ENCODE peak calls at places on chromosomes 1 and 21, in nine cellular contexts. E is GM23248, L is heart right ventricle, C is lower lobe of right lung, I is psoas muscle, K is PC-9, D is left lung, X is hepatocyte, N is colonic mucosa. A is an unnamed sample.

GRCh38 chr1:205171369-205171768 is 40.1 kb downstream of the DSTYK start:
- DNase-seq in E (no peak), L (no peak), C (no peak), I (no peak), K (no peak), D (no peak), X (no peak), N (no peak), A (no peak)

GRCh38 chr1:231636157-231636556 is 9.6 kb downstream of the DISC1 start:
- DNase-seq in E (peak; percentile 73), L (no peak), C (no peak), I (no peak), K (no peak), D (no peak), X (peak; percentile 28), N (no peak), A (no peak)

GRCh38 chr21:44710756-44711326 is 531 bp downstream of the TSPEAR start:
- DNase-seq in E (no peak), L (no peak), C (no peak), I (no peak), K (no peak), D (peak; percentile 60), X (peak; percentile 62), N (no peak), A (no peak)

GRCh38 chr1:205358579-205358978 is 1.9 kb upstream of the KLHDC8A start:
- DNase-seq in E (no peak), L (no peak), C (no peak), I (no peak), K (no peak), D (no peak), X (no peak), N (no peak), A (no peak)

GRCh38 chr1:204775546-204775945 is 90.0 kb upstream of the LRRN2 start:
- DNase-seq in E (no peak), L (no peak), C (no peak), I (no peak), K (no peak), D (no peak), X (no peak), N (no peak), A (no peak)

GRCh38 chr1:110138956-110139355 is 11.3 kb upstream of the SLC6A17 start:
- DNase-seq in E (no peak), L (no peak), C (no peak), I (no peak), K (no peak), D (no peak), X (no peak), N (no peak), A (no peak)

GRCh38 chr21:33136898-33137502 is 67.1 kb downstream of the OLIG1 start:
- DNase-seq in E (no peak), L (no peak), C (no peak), I (no peak), K (no peak), D (no peak), X (no peak), N (no peak), A (no peak)

GRCh38 chr1:198465201-198466144 is 75.0 kb downstream of the ATP6V1G3 start:
- DNase-seq in E (peak; percentile 82), L (no peak), C (no peak), I (no peak), K (no peak), D (no peak), X (peak; percentile 56), N (no peak), A (peak; percentile 57)

GRCh38 chr1:191714810-191715209 is 443.5 kb upstream of the RGS18 start:
- DNase-seq in E (no peak), L (no peak), C (no peak), I (no peak), K (no peak), D (no peak), X (no peak), N (no peak), A (no peak)

GRCh38 chr1:9843576-9843945 is 19.8 kb upstream of the CLSTN1 start:
- DNase-seq in E (no peak), L (no peak), C (peak; percentile 46), I (no peak), K (peak; percentile 74), D (peak; percentile 27), X (peak; percentile 4), N (peak; percentile 78), A (no peak)

DNA sequence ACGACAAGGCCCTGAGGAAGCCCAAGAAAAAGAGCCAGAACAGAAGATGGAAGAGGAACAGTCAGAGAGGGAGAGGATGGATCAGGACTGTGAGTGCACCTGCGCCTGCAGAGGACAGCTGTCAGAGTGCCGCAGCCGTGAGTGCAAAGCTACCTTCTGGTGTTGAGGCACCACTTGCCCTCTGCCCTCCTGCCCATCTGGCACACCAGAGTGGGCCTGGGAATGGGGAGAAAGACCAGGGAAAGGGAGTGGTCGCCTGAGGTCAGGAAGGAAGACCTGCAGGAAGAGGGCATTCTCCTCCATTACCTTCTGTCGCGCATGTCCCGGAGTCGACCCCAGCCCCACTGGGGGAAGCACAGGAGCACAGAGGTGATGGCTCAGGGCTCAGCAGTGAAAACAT is 26.2 kb downstream of the VASH2 start:
- DNase-seq in E (no peak), L (no peak), C (no peak), I (no peak), K (no peak), D (no peak), X (no peak), N (no peak), A (no peak)
- H3K36me3 ChIP-seq in E (no peaks in the 10 kb centered on the region), L (no peaks in the 10 kb centered on the region), C (no peaks in the 10 kb centered on the region), I (no peaks in the 10 kb centered on the region), K (no peaks in the 10 kb centered on the region), D (no peaks in the 10 kb centered on the region), X (no peaks in the 10 kb centered on the region), N (no peaks in the 10 kb centered on the region), A (no peaks in the 10 kb centered on the region)

GRCh38 chr1:107787299-107787698 is 177.7 kb downstream of the VAV3 start:
- DNase-seq in E (peak; percentile 3), L (no peak), C (no peak), I (no peak), K (no peak), D (no peak), X (no peak), N (no peak), A (no peak)
- H3K4me1 ChIP-seq in E (no peaks in the 10 kb centered on the region), L (peaks cover 47% of the 10 kb centered on the region), C (peaks cover 36% of the 10 kb centered on the region), I (no peaks in the 10 kb centered on the region), K (no peaks in the 10 kb centered on the region), D (peaks cover 31% of the 10 kb centered on the region), X (no peaks in the 10 kb centered on the region), N (no peaks in the 10 kb centered on the region), A (peaks cover 19% of the 10 kb centered on the region)

GRCh38 chr1:42506576-42506975 is 43.5 kb downstream of the CCDC30 start:
- DNase-seq in E (no peak), L (no peak), C (no peak), I (no peak), K (no peak), D (no peak), X (no peak), N (no peak), A (no peak)
- H3K9me3 ChIP-seq in E (peaks cover 8% of the 10 kb centered on the region), L (peaks cover 22% of the 10 kb centered on the region), C (peaks cover 63% of the 10 kb centered on the region), I (peaks cover 44% of the 10 kb centered on the region), K (peaks cover 23% of the 10 kb centered on the region), D (peaks cover 3% of the 10 kb centered on the region), X (peaks cover 24% of the 10 kb centered on the region), N (peaks cover 7% of the 10 kb centered on the region), A (peaks cover 7% of the 10 kb centered on the region)

GRCh38 chr1:46691997-46692790 is 20.5 kb downstream of the TEX38 start:
- DNase-seq in E (peak; percentile 21), L (peak; percentile 33), C (no peak), I (peak; percentile 17), K (no peak), D (no peak), X (no peak), N (no peak), A (no peak)

GRCh38 chr1:46690931-46691411 is 19.3 kb downstream of the TEX38 start:
- DNase-seq in E (no peak), L (no peak), C (no peak), I (no peak), K (no peak), D (no peak), X (no peak), N (no peak), A (no peak)

GRCh38 chr1:46689326-46689725 is 17.7 kb downstream of the TEX38 start:
- DNase-seq in E (no peak), L (no peak), C (no peak), I (no peak), K (no peak), D (no peak), X (no peak), N (peak; percentile 27), A (no peak)

GRCh38 chr1:46689897-46690296 is 18.2 kb downstream of the TEX38 start:
- DNase-seq in E (no peak), L (no peak), C (no peak), I (no peak), K (no peak), D (no peak), X (no peak), N (no peak), A (no peak)

DNA sequence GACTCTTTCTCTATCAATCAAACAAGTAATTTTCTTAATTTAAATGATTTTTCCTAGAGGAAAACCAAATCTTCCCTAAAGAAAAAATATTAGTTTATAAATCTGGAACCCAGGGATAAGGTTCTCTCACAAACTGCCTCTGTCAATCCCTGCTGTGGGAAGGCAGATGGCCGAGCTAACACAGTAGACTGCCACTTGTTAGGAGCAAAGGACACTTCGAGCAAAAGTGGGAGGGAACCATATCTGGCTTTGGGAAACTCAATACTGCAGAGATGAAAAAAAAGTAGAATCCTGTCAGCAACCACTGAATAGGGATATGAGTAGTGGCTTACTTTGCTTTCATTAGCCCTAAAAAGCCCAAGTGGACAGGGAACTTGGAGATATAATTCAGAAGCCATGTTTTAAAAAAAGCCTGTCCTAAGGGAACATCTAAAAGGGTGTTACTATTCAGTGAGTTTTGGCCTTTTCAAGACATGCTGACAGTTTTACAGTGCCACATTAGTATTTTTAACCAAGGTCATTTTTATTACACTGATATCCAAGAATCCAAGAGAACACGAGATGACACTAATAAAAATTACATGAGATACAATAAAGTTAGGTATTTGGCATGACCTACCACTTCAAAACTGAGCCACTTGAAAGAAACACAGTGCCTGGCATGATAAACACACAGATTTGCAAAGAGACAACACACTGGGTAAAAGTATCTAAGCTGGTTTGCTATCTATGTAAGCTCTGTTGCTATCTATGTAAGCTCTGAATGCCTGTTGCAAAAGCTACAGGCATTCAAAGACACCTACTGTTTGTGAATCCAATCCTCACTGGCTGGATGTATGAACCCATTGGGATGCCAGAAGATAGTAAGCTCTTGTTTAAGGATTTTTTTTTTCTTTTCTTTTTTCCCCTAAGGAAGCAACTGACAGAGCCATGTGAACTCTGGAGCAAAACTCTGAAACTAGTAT is 21.4 kb downstream of the TEX38 start:
- DNase-seq in E (no peak), L (no peak), C (no peak), I (no peak), K (no peak), D (no peak), X (no peak), N (no peak), A (no peak)
- H3K36me3 ChIP-seq in E (peaks cover 45% of the 10 kb centered on the region), L (no peaks in the 10 kb centered on the region), C (peaks cover 75% of the 10 kb centered on the region), I (peaks cover 11% of the 10 kb centered on the region), K (peaks cover 52% of the 10 kb centered on the region), D (no peaks in the 10 kb centered on the region), X (peaks cover 4% of the 10 kb centered on the region), N (peaks cover 13% of the 10 kb centered on the region), A (peaks cover 35% of the 10 kb centered on the region)

DNA sequence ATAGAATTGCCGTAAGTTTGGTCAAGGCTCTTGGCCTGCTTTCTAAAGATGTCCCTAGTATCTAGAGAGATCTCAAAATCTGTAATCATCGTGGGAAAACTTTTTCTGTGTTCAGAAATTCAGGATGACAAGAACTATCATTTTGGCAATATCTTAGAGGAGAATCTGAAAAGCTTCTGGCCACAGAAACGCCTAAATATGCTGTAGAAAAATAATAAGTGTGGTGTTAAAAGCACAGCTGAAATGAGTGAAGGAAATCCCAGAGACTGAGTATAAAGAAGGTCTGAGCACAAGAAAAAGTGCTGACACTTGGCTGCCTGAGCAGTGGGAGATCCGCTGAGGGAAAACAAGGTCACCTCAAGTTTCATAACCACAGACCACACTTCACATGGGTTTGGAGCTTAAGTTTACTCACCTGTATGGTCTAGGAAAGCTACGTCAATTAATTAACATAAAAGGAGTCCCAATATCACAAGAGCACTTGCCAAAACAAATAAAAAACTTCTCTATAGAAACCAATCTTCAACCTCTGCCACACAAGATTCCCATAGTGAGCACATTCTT is 235.2 kb upstream of the IRF2BP2 start:
- DNase-seq in E (no peak), L (no peak), C (no peak), I (no peak), K (no peak), D (no peak), X (no peak), N (no peak), A (peak; percentile 46)
- H3K4me1 ChIP-seq in E (peaks cover 18% of the 10 kb centered on the region), L (peaks cover 82% of the 10 kb centered on the region), C (peaks cover 52% of the 10 kb centered on the region), I (peaks cover 7% of the 10 kb centered on the region), K (peaks cover 23% of the 10 kb centered on the region), D (peaks cover 78% of the 10 kb centered on the region), X (no peaks in the 10 kb centered on the region), N (peaks cover 3% of the 10 kb centered on the region), A (peaks cover 36% of the 10 kb centered on the region)

A was measured in naive thymus-derived CD4-positive, alpha-beta T cell.